ENCODE peak calls at places on chromosomes 13 and 19, in nine cellular contexts. E is tibial artery; A is nephron progenitor cell; U is GM04504; Y is HTR-8/SVneo; N is germinal center; S is stimulated activated CD8-positive, alpha-beta memory T cell treated with anti-CD3 and anti-CD28 coated beads, Interleukin-12 subunit alpha, Interleukin-12 subunit beta, amount 100 ng/mL, for 4 hours; C is glutamatergic neuron; M is fibroblast of mammary gland. L is an unnamed sample.

GRCh38 chr19:21143846-21144245 is 2.0 kb downstream of the ZNF431 start:
- DNase-seq in E (no peak), A (no peak), U (peak), Y (no peak), N (no peak), S (no peak), C (no peak), M (peak), L (no peak)

GRCh38 chr13:110354715-110355473 is 47.8 kb downstream of the COL4A2 start:
- DNase-seq in E (no peak), A (no peak), U (no peak), Y (no peak), N (no peak), S (no peak), C (no peak), M (no peak), L (peak)

GRCh38 chr13:51562011-51562671 is 22.1 kb upstream of the WDFY2 start:
- DNase-seq in E (no peak), A (no peak), U (no peak), Y (no peak), N (peak), S (no peak), C (no peak), M (no peak), L (peak)

GRCh38 chr13:48749144-48749543 is 95.4 kb downstream of the CYSLTR2 start:
- DNase-seq in E (no peak), A (no peak), U (no peak), Y (no peak), N (no peak), S (no peak), C (no peak), M (peak), L (no peak)

GRCh38 chr19:56108447-56109195 is 12.5 kb downstream of the ZNF787 start:
- DNase-seq in E (no peak), A (no peak), U (no peak), Y (no peak), N (no peak), S (no peak), C (no peak), M (no peak), L (no peak)

GRCh38 chr19:10769533-10770491 is 51.9 kb downstream of the DNM2 start:
- DNase-seq in E (peak), A (peak), U (no peak), Y (no peak), N (no peak), S (no peak), C (no peak), M (peak), L (no peak)

GRCh38 chr13:50011461-50011860 is 3.8 kb upstream of the KCNRG start:
- DNase-seq in E (no peak), A (no peak), U (no peak), Y (no peak), N (no peak), S (no peak), C (no peak), M (no peak), L (no peak)

GRCh38 chr13:99191900-99192399 is 8.7 kb upstream of the UBAC2 start:
- DNase-seq in E (no peak), A (peak), U (no peak), Y (no peak), N (no peak), S (no peak), C (no peak), M (peak), L (no peak)

GRCh38 chr13:91078093-91078679 is 269.3 kb upstream of the MIR17HG start:
- DNase-seq in E (no peak), A (no peak), U (no peak), Y (no peak), N (no peak), S (no peak), C (no peak), M (no peak), L (no peak)

GRCh38 chr19:11027381-11027780 is 61.9 kb upstream of the LDLR start:
- DNase-seq in E (no peak), A (no peak), U (no peak), Y (no peak), N (no peak), S (no peak), C (no peak), M (no peak), L (no peak)

GRCh38 chr19:40806385-40807146 is 7.6 kb downstream of the EGLN2 start:
- DNase-seq in E (peak), A (peak), U (peak), Y (peak), N (peak), S (peak), C (peak), M (peak), L (peak)

GRCh38 chr19:53881482-53882390 is at the start of gene PRKCG:
- DNase-seq in E (no peak), A (peak), U (no peak), Y (no peak), N (peak), S (peak), C (peak), M (no peak), L (peak)

GRCh38 chr13:101514100-101514499 is 61.6 kb downstream of the ITGBL1 start:
- DNase-seq in E (no peak), A (no peak), U (no peak), Y (no peak), N (no peak), S (no peak), C (no peak), M (no peak), L (no peak)

GRCh38 chr19:1566392-1567115 is 1.6 kb downstream of the MEX3D start:
- DNase-seq in E (peak), A (peak), U (peak), Y (peak), N (no peak), S (no peak), C (peak), M (peak), L (no peak)

GRCh38 chr19:54889566-54889965 is 15.5 kb downstream of the FCAR start:
- DNase-seq in E (no peak), A (no peak), U (no peak), Y (no peak), N (no peak), S (no peak), C (no peak), M (no peak), L (no peak)

GRCh38 chr13:36362914-36363313 is 16.7 kb upstream of the SPART start:
- DNase-seq in E (no peak), A (no peak), U (no peak), Y (no peak), N (no peak), S (no peak), C (no peak), M (no peak), L (no peak)

GRCh38 chr19:35641515-35642151 is at the start of gene ETV2:
- DNase-seq in E (no peak), A (peak), U (no peak), Y (no peak), N (peak), S (peak), C (no peak), M (peak), L (peak)

GRCh38 chr19:28746486-28746885 is 466.5 kb downstream of the UQCRFS1 start:
- DNase-seq in E (no peak), A (no peak), U (no peak), Y (no peak), N (no peak), S (no peak), C (no peak), M (peak), L (no peak)

L was measured in GM10248.